ENCODE peak calls at places on chromosomes 12 and 14, in five cellular contexts. U, N, O, S and L are unnamed samples.

GRCh38 chr14:76617440-76617839 is 143.8 kb upstream of the VASH1 start:
- DNase-seq in U (no peak), N (no peak), O (no peak), S (no peak), L (no peak)

GRCh38 chr12:14258468-14258947 is 107.0 kb upstream of the ATF7IP start:
- DNase-seq in U (no peak), N (no peak), O (peak; percentile 26), S (no peak), L (no peak)

GRCh38 chr12:104933128-104933527 is 25.0 kb downstream of the SLC41A2 start:
- DNase-seq in U (no peak), N (no peak), O (no peak), S (no peak), L (no peak)

GRCh38 chr12:94769040-94769420 is 118.7 kb upstream of the TMCC3 start:
- DNase-seq in U (no peak), N (no peak), O (no peak), S (no peak), L (no peak)

GRCh38 chr12:88142610-88142991 is 494 bp downstream of the TMTC3 start:
- DNase-seq in U (no peak), N (no peak), O (no peak), S (peak; percentile 23), L (peak; percentile 27)

GRCh38 chr14:95359974-95360826 is 40.5 kb upstream of the CLMN start:
- DNase-seq in U (no peak), N (peak; percentile 32), O (no peak), S (no peak), L (peak; percentile 76)

GRCh38 chr12:105355752-105356151 is 25.3 kb downstream of the C12orf75 start:
- DNase-seq in U (peak; percentile 49), N (peak; percentile 68), O (peak; percentile 73), S (no peak), L (no peak)

GRCh38 chr14:55482936-55483605 is 42.7 kb upstream of the TBPL2 start:
- DNase-seq in U (no peak), N (peak; percentile 34), O (no peak), S (no peak), L (no peak)

GRCh38 chr14:106222736-106223135 is 696.4 kb downstream of the TMEM121 start:
- DNase-seq in U (no peak), N (no peak), O (no peak), S (no peak), L (no peak)

GRCh38 chr12:70535896-70536374 is 101.3 kb downstream of the PTPRB start:
- DNase-seq in U (no peak), N (no peak), O (no peak), S (no peak), L (peak; percentile 25)

GRCh38 chr12:18887368-18887767 is 149.4 kb downstream of the CAPZA3 start:
- DNase-seq in U (no peak), N (no peak), O (no peak), S (no peak), L (no peak)

GRCh38 chr14:94624537-94625352 is 12.6 kb downstream of the SERPINA3 start:
- DNase-seq in U (no peak), N (no peak), O (no peak), S (no peak), L (no peak)

GRCh38 chr12:107732365-107732764 is 28.6 kb downstream of the PRDM4 start:
- DNase-seq in U (no peak), N (no peak), O (no peak), S (no peak), L (no peak)

GRCh38 chr14:49549881-49550280 is 36.3 kb downstream of the RPS29 start:
- DNase-seq in U (peak; percentile 20), N (peak; percentile 55), O (peak; percentile 53), S (no peak), L (no peak)

GRCh38 chr12:40012709-40013108 is 93.2 kb downstream of the SLC2A13 start:
- DNase-seq in U (no peak), N (no peak), O (no peak), S (no peak), L (no peak)

GRCh38 chr12:130299574-130299973 is 38.1 kb upstream of the PIWIL1 start:
- DNase-seq in U (no peak), N (no peak), O (no peak), S (no peak), L (no peak)

GRCh38 chr12:100020370-100020769 is 35.6 kb upstream of the ANKS1B start:
- DNase-seq in U (no peak), N (no peak), O (peak; percentile 17), S (no peak), L (no peak)

GRCh38 chr12:26701604-26702215 is 131.3 kb downstream of the ITPR2 start:
- DNase-seq in U (no peak), N (peak; percentile 53), O (peak; percentile 73), S (no peak), L (peak; percentile 3)

GRCh38 chr12:2618291-2618995 is 176.3 kb upstream of the FKBP4 start:
- DNase-seq in U (no peak), N (no peak), O (no peak), S (no peak), L (no peak)

GRCh38 chr12:12185424-12185823 is 81.4 kb downstream of the LRP6 start:
- DNase-seq in U (no peak), N (no peak), O (no peak), S (no peak), L (no peak)

GRCh38 chr14:34693228-34693939 is 21.0 kb downstream of the CFL2 start:
- DNase-seq in U (no peak), N (no peak), O (no peak), S (no peak), L (no peak)

GRCh38 chr12:107461222-107461980 is 224.2 kb upstream of the PWP1 start:
- DNase-seq in U (peak; percentile 72), N (no peak), O (peak; percentile 94), S (no peak), L (no peak)

GRCh38 chr14:72692678-72693077 is 201.2 kb downstream of the DPF3 start:
- DNase-seq in U (no peak), N (no peak), O (no peak), S (no peak), L (no peak)